ENCODE peak calls at places on chromosomes 3 and 15, in four cellular contexts. One of them, this sample, is unnamed.

GRCh38 chr15:31078461-31078860 is 23.1 kb downstream of the TRPM1 start:
- DNase-seq in stimulated activated CD4-positive, alpha-beta T cell treated with anti-CD3 and anti-CD28 coated beads, Interleukin-2, amount 100 ng/mL, for 48 hours: no peak
- DNase-seq in fibroblast of the conjunctiva: no peak
- DNase-seq in GDM1: no peak
- DNase-seq in this sample: no peak

GRCh38 chr3:10322355-10322715 is 1.4 kb upstream of the SEC13 start:
- DNase-seq in GDM1: no peak
- DNase-seq in fibroblast of the conjunctiva: no peak
- DNase-seq in stimulated activated CD4-positive, alpha-beta T cell treated with anti-CD3 and anti-CD28 coated beads, Interleukin-2, amount 100 ng/mL, for 48 hours: no peak
- DNase-seq in this sample: no peak

GRCh38 chr3:168071535-168071934 is 24.2 kb downstream of the GOLIM4 start:
- DNase-seq in fibroblast of the conjunctiva: peak
- DNase-seq in GDM1: no peak
- DNase-seq in stimulated activated CD4-positive, alpha-beta T cell treated with anti-CD3 and anti-CD28 coated beads, Interleukin-2, amount 100 ng/mL, for 48 hours: no peak
- DNase-seq in this sample: no peak

GRCh38 chr3:121989943-121990342 is 32.1 kb downstream of the ILDR1 start:
- DNase-seq in fibroblast of the conjunctiva: no peak
- DNase-seq in stimulated activated CD4-positive, alpha-beta T cell treated with anti-CD3 and anti-CD28 coated beads, Interleukin-2, amount 100 ng/mL, for 48 hours: no peak
- DNase-seq in GDM1: no peak
- DNase-seq in this sample: no peak

GRCh38 chr3:104521606-104522336 is 844.9 kb upstream of the ALCAM start:
- DNase-seq in fibroblast of the conjunctiva: no peak
- DNase-seq in GDM1: no peak
- DNase-seq in stimulated activated CD4-positive, alpha-beta T cell treated with anti-CD3 and anti-CD28 coated beads, Interleukin-2, amount 100 ng/mL, for 48 hours: no peak
- DNase-seq in this sample: no peak

GRCh38 chr3:129010316-129010956 is 9.3 kb downstream of the EFCC1 start:
- DNase-seq in stimulated activated CD4-positive, alpha-beta T cell treated with anti-CD3 and anti-CD28 coated beads, Interleukin-2, amount 100 ng/mL, for 48 hours: no peak
- DNase-seq in GDM1: no peak
- DNase-seq in fibroblast of the conjunctiva: no peak
- DNase-seq in this sample: no peak

GRCh38 chr3:185153170-185153733 is 392 bp upstream of the C3orf70 start:
- DNase-seq in stimulated activated CD4-positive, alpha-beta T cell treated with anti-CD3 and anti-CD28 coated beads, Interleukin-2, amount 100 ng/mL, for 48 hours: peak
- DNase-seq in GDM1: no peak
- DNase-seq in fibroblast of the conjunctiva: no peak
- DNase-seq in this sample: no peak

GRCh38 chr3:46133285-46133684 is 74.8 kb downstream of the CCR1 start:
- DNase-seq in GDM1: no peak
- DNase-seq in fibroblast of the conjunctiva: no peak
- DNase-seq in stimulated activated CD4-positive, alpha-beta T cell treated with anti-CD3 and anti-CD28 coated beads, Interleukin-2, amount 100 ng/mL, for 48 hours: no peak
- DNase-seq in this sample: no peak

GRCh38 chr3:141280086-141280485 is 48.5 kb downstream of the PXYLP1 start:
- DNase-seq in GDM1: no peak
- DNase-seq in stimulated activated CD4-positive, alpha-beta T cell treated with anti-CD3 and anti-CD28 coated beads, Interleukin-2, amount 100 ng/mL, for 48 hours: no peak
- DNase-seq in fibroblast of the conjunctiva: no peak
- DNase-seq in this sample: no peak

GRCh38 chr3:47661121-47661752 is 82.6 kb upstream of the CSPG5 start:
- DNase-seq in stimulated activated CD4-positive, alpha-beta T cell treated with anti-CD3 and anti-CD28 coated beads, Interleukin-2, amount 100 ng/mL, for 48 hours: no peak
- DNase-seq in fibroblast of the conjunctiva: peak
- DNase-seq in GDM1: no peak
- DNase-seq in this sample: no peak